ENCODE peak calls at places on chromosomes 3 and 15, in five cellular contexts. W is Peyer's patch; H is CD4-positive, alpha-beta memory T cell; S is endothelial cell; I is CD4-positive, alpha-beta T cell. B is an unnamed sample.

GRCh38 chr3:58117561-58118305 is 93.0 kb downstream of the DNASE1L3 start:
- DNase-seq in W (no peak), H (no peak), S (no peak), I (no peak), B (no peak)

GRCh38 chr3:67783281-67784250 is 129.2 kb upstream of the SUCLG2 start:
- DNase-seq in W (no peak), H (no peak), S (no peak), I (no peak), B (peak)

GRCh38 chr15:95760508-95760907 is 570.0 kb upstream of the NR2F2 start:
- DNase-seq in W (no peak), H (no peak), S (peak), I (no peak), B (peak)

GRCh38 chr3:177220136-177220974 is 23.1 kb upstream of the TBL1XR1 start:
- DNase-seq in W (no peak), H (no peak), S (no peak), I (no peak), B (no peak)

GRCh38 chr3:37779289-37780152 is 82.2 kb upstream of the CTDSPL start:
- DNase-seq in W (no peak), H (no peak), S (peak), I (no peak), B (peak)

GRCh38 chr3:195208183-195208582 is 62.8 kb downstream of the XXYLT1 start:
- DNase-seq in W (no peak), H (no peak), S (no peak), I (no peak), B (peak)

GRCh38 chr3:107675233-107675900 is 152.6 kb downstream of the BBX start:
- DNase-seq in W (no peak), H (no peak), S (no peak), I (no peak), B (no peak)

GRCh38 chr3:32239638-32240550 is 1.4 kb downstream of the CMTM8 start:
- DNase-seq in W (no peak), H (peak), S (peak), I (peak), B (peak)

GRCh38 chr3:101512521-101513418 is at the start of gene SENP7:
- DNase-seq in W (peak), H (peak), S (peak), I (peak), B (peak)

GRCh38 chr15:62428259-62428658 is 263.2 kb upstream of the C2CD4B start:
- DNase-seq in W (no peak), H (no peak), S (no peak), I (no peak), B (peak)

GRCh38 chr3:40623567-40623966 is 98.8 kb downstream of the ZNF621 start:
- DNase-seq in W (no peak), H (no peak), S (no peak), I (no peak), B (peak)

GRCh38 chr3:30963223-30963722 is 68.8 kb upstream of the GADL1 start:
- DNase-seq in W (no peak), H (no peak), S (no peak), I (no peak), B (no peak)

GRCh38 chr3:182509312-182509711 is 284.0 kb upstream of the ATP11B start:
- DNase-seq in W (no peak), H (no peak), S (no peak), I (no peak), B (no peak)

GRCh38 chr3:48446425-48447193 is at the start of gene ATRIP:
- DNase-seq in W (peak), H (peak), S (peak), I (peak), B (peak)

GRCh38 chr15:99123706-99124451 is 19.0 kb downstream of the SYNM start:
- DNase-seq in W (peak), H (no peak), S (peak), I (no peak), B (peak)

GRCh38 chr3:67113802-67114407 is 115.8 kb downstream of the KBTBD8 start:
- DNase-seq in W (peak), H (peak), S (peak), I (peak), B (peak)

GRCh38 chr3:141680620-141681389 is 57.3 kb upstream of the RNF7 start:
- DNase-seq in W (no peak), H (no peak), S (no peak), I (no peak), B (peak)

GRCh38 chr3:73765878-73766564 is 141.3 kb upstream of the PDZRN3 start:
- DNase-seq in W (no peak), H (no peak), S (no peak), I (no peak), B (no peak)

GRCh38 chr3:181432992-181433391 is 278.7 kb upstream of the SOX2 start:
- DNase-seq in W (no peak), H (no peak), S (no peak), I (no peak), B (no peak)

GRCh38 chr3:39141211-39141995 is 12.0 kb downstream of the CSRNP1 start:
- DNase-seq in W (peak), H (no peak), S (no peak), I (no peak), B (no peak)